ENCODE peak calls at places on chromosomes 16 and 17, in five cellular contexts. N is uterus, K is fibroblast of lung, S is colonic mucosa, P is OCI-LY7. X is an unnamed sample.

GRCh38 chr17:6927290-6927844 is 68.5 kb upstream of the ALOX12 start:
- DNase-seq in K (peak; percentile 35), N (no peak), S (no peak), P (no peak), X (no peak)

GRCh38 chr16:47965439-47965838 is 190.4 kb downstream of the ABCC12 start:
- DNase-seq in K (peak; percentile 69), P (no peak), S (no peak), N (no peak), X (no peak)

GRCh38 chr17:7080445-7081041 is 492 bp upstream of the CLEC10A start:
- DNase-seq in N (no peak), P (no peak), K (no peak), S (no peak), X (peak; percentile 33)

GRCh38 chr16:7313170-7313569 is 19.5 kb upstream of the RBFOX1 start:
- DNase-seq in S (no peak), N (no peak), K (no peak), P (peak; percentile 1), X (no peak)

GRCh38 chr17:78038748-78039288 is 80.3 kb downstream of the TNRC6C start:
- DNase-seq in K (no peak), P (no peak), S (no peak), N (no peak), X (no peak)

GRCh38 chr16:57998484-57998883 is 2.0 kb downstream of the ZNF319 start:
- DNase-seq in S (peak; percentile 49), K (peak; percentile 49), P (no peak), N (no peak), X (peak; percentile 79)

GRCh38 chr16:81283044-81283443 is 31.7 kb upstream of the GAN start:
- DNase-seq in P (no peak), N (no peak), S (no peak), K (no peak), X (no peak)

GRCh38 chr16:68090109-68090508 is 4.9 kb downstream of the NFATC3 start:
- DNase-seq in P (peak; percentile 60), N (no peak), S (no peak), K (no peak), X (no peak)

GRCh38 chr17:68733241-68734176 is 132.3 kb upstream of the FAM20A start:
- DNase-seq in K (peak; percentile 71), N (no peak), S (no peak), P (no peak), X (no peak)

GRCh38 chr16:64167851-64168770 is 953.8 kb downstream of the CDH11 start:
- DNase-seq in K (no peak), N (no peak), S (no peak), P (no peak), X (no peak)

GRCh38 chr17:38464251-38464722 is 36.0 kb downstream of the ARHGAP23 start:
- DNase-seq in N (peak; percentile 71), K (peak; percentile 34), S (no peak), P (no peak), X (no peak)

GRCh38 chr16:53773150-53773846 is 69.3 kb downstream of the FTO start:
- DNase-seq in S (peak; percentile 68), K (peak; percentile 81), N (peak; percentile 24), P (peak; percentile 16), X (no peak)

GRCh38 chr16:66931665-66932064 is 2.5 kb downstream of the CIAO2B start:
- DNase-seq in S (no peak), N (no peak), K (no peak), P (no peak), X (no peak)

GRCh38 chr17:65633988-65634387 is 72.5 kb upstream of the AXIN2 start:
- DNase-seq in N (no peak), S (no peak), P (no peak), K (no peak), X (no peak)

GRCh38 chr17:50205111-50205821 is 3.8 kb upstream of the COL1A1 start:
- DNase-seq in N (peak; percentile 62), K (peak; percentile 63), S (no peak), P (no peak), X (no peak)

GRCh38 chr17:64694207-64694606 is 32.1 kb upstream of the SMURF2 start:
- DNase-seq in P (no peak), N (peak; percentile 57), S (peak; percentile 69), K (peak; percentile 79), X (peak; percentile 79)

GRCh38 chr16:11583889-11584565 is 2.7 kb downstream of the LITAF start:
- DNase-seq in S (peak; percentile 79), K (no peak), P (no peak), N (no peak), X (peak; percentile 45)

GRCh38 chr16:10736926-10737625 is 6.6 kb upstream of the NUBP1 start:
- DNase-seq in P (peak; percentile 86), K (peak; percentile 37), N (peak; percentile 58), S (peak; percentile 78), X (no peak)

GRCh38 chr16:49592507-49593422 is 219.2 kb downstream of the C16orf78 start:
- DNase-seq in P (peak; percentile 61), N (no peak), S (no peak), K (peak; percentile 19), X (no peak)

GRCh38 chr16:19165101-19165500 is 2.9 kb upstream of the SYT17 start:
- DNase-seq in N (no peak), P (no peak), S (no peak), K (peak; percentile 27), X (no peak)

GRCh38 chr17:59892251-59892848 is 393 bp downstream of the TUBD1 start:
- DNase-seq in K (no peak), N (no peak), S (peak; percentile 31), P (no peak), X (no peak)

GRCh38 chr17:4198995-4199394 is 56.0 kb downstream of the CYB5D2 start:
- DNase-seq in K (no peak), N (no peak), S (no peak), P (no peak), X (no peak)

GRCh38 chr16:49884033-49884707 is 28.3 kb upstream of the ZNF423 start:
- DNase-seq in N (no peak), K (no peak), P (no peak), S (peak; percentile 78), X (no peak)

GRCh38 chr17:66580178-66580577 is 254.7 kb upstream of the CACNG5 start:
- DNase-seq in S (peak; percentile 29), K (peak; percentile 58), N (peak; percentile 58), P (no peak), X (peak; percentile 58)

GRCh38 chr17:49997773-49998703 is 3.0 kb upstream of the DLX3 start:
- DNase-seq in N (peak; percentile 63), P (peak; percentile 91), K (peak; percentile 66), S (peak; percentile 87), X (peak; percentile 79)

GRCh38 chr17:42317256-42317966 is 29.1 kb downstream of the STAT5A start:
- DNase-seq in N (no peak), S (no peak), K (no peak), P (no peak), X (no peak)

GRCh38 chr16:86579268-86580062 is 1.1 kb downstream of the FOXL1 start:
- DNase-seq in N (no peak), P (no peak), K (peak; percentile 50), S (no peak), X (no peak)

GRCh38 chr16:67942200-67942509 is 1.8 kb downstream of the LCAT start:
- DNase-seq in S (no peak), K (no peak), P (peak; percentile 62), N (no peak), X (no peak)

GRCh38 chr17:30981531-30982519 is 11.0 kb downstream of the RNF135 start:
- DNase-seq in S (no peak), N (no peak), P (no peak), K (no peak), X (no peak)

GRCh38 chr16:15502041-15502725 is 67.8 kb downstream of the BMERB1 start:
- DNase-seq in P (no peak), N (no peak), K (peak; percentile 97), S (no peak), X (no peak)

GRCh38 chr17:80290199-80290598 is 29.5 kb downstream of the RNF213 start:
- DNase-seq in K (no peak), P (no peak), N (no peak), S (no peak), X (peak; percentile 25)

DNA sequence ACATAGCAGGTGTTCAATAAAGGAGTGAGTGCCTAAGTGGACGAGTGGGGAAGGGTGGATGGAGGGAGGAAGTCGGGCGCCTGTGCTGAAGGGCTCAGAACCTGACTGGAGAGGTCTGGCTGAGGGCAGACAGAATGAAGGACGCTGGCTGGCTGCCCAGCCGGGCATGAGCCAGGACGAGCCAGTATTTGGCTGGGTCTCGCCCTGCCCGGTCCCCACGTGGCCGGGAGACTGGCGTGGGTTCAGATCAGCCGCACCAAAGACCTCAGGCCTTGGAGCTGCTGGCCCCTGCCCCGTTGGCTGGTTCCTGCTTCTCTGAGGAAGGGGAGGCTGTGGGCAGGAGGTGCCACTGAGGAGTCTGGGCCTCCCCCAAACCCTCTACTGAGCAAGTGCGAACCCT is 79.8 kb downstream of the ENGASE start:
- DNase-seq in N (no peak), P (no peak), K (no peak), S (no peak), X (peak; percentile 57)
- H3K4me1 ChIP-seq in N (no peaks in the 10 kb centered on the region), P (no peaks in the 10 kb centered on the region), K (no peaks in the 10 kb centered on the region), S (no peaks in the 10 kb centered on the region), X (no peaks in the 10 kb centered on the region)

GRCh38 chr17:45389354-45389753 is 43.3 kb downstream of the ARHGAP27 start:
- DNase-seq in S (no peak), P (no peak), N (no peak), K (no peak), X (no peak)

GRCh38 chr17:45393477-45393876 is 39.2 kb downstream of the ARHGAP27 start:
- DNase-seq in P (no peak), S (no peak), K (no peak), N (no peak), X (no peak)

GRCh38 chr17:45394001-45394912 is 38.4 kb downstream of the ARHGAP27 start:
- DNase-seq in N (no peak), K (no peak), S (no peak), P (no peak), X (no peak)

GRCh38 chr17:45391291-45391690 is 41.4 kb downstream of the ARHGAP27 start:
- DNase-seq in S (no peak), N (no peak), K (no peak), P (no peak), X (no peak)

GRCh38 chr17:45391918-45392317 is 40.8 kb downstream of the ARHGAP27 start:
- DNase-seq in N (no peak), P (no peak), K (no peak), S (no peak), X (no peak)
- H3K4me1 ChIP-seq in N (no peaks in the 10 kb centered on the region), P (peaks cover 4% of the 10 kb centered on the region), K (peaks cover 7% of the 10 kb centered on the region), S (no peaks in the 10 kb centered on the region), X (peaks cover 9% of the 10 kb centered on the region)

GRCh38 chr16:77431131-77431670 is 3.6 kb downstream of the ADAMTS18 start:
- DNase-seq in K (no peak), S (no peak), P (no peak), N (no peak), X (no peak)
- H3K4me1 ChIP-seq in K (no peaks in the 10 kb centered on the region), S (no peaks in the 10 kb centered on the region), P (no peaks in the 10 kb centered on the region), N (no peaks in the 10 kb centered on the region), X (no peaks in the 10 kb centered on the region)

DNA sequence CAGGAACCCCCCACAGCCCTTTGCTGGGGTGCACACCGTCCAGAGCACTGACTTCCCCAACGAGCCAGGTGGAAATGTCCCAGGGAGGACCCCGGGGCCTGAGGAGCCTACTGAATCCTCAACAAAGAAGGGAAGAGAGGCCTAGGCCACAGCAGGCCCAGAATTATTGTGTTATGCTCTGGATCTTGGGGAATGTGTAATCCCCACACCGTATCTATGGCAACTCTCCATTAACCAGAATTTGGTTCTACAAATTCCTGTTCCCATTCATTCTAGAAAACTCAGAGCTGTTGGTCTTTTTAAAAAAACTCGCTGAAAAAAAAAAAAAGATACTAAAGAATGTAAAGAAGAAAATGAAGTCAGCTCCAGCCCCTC is 69.7 kb downstream of the SREBF1 start:
- DNase-seq in S (no peak), P (no peak), K (peak; percentile 72), N (no peak), X (no peak)
- H3K4me1 ChIP-seq in S (no peaks in the 10 kb centered on the region), P (peaks cover 72% of the 10 kb centered on the region), K (peaks cover 2% of the 10 kb centered on the region), N (peaks cover 19% of the 10 kb centered on the region), X (peaks cover 21% of the 10 kb centered on the region)

X was measured in lower lobe of right lung.